ENCODE peak calls at places on chromosomes 5 and 9, in seven cellular contexts. P is endothelial cell of umbilical vein; W is Karpas-422; U is fibroblast of the aortic adventitia; M is OCI-LY7; F is CD8-positive, alpha-beta T cell; Z is right cardiac atrium. T is an unnamed sample.
A peak's percentile ranks its signal among the peaks of the same experiment; 100 is the strongest.

GRCh38 chr9:2621678-2622360 is at the start of gene VLDLR:
- DNase-seq in P (peak; percentile 24), W (peak; percentile 73), U (peak; percentile 34), M (no peak), F (no peak), Z (peak; percentile 84), T (peak; percentile 38)

GRCh38 chr5:118597448-118597847 is 390.9 kb downstream of the DTWD2 start:
- DNase-seq in P (no peak), W (peak; percentile 5), U (no peak), M (no peak), F (no peak), Z (no peak), T (no peak)

GRCh38 chr5:149323235-149324205 is 21.8 kb upstream of the GRPEL2 start:
- DNase-seq in P (peak; percentile 35), W (no peak), U (peak; percentile 62), M (no peak), F (no peak), Z (no peak), T (no peak)

GRCh38 chr5:56669534-56670483 is 145.5 kb upstream of the MAP3K1 start:
- DNase-seq in P (no peak), W (peak; percentile 98), U (no peak), M (peak; percentile 98), F (no peak), Z (peak; percentile 52), T (peak; percentile 9)

GRCh38 chr5:143001764-143002351 is 231.7 kb downstream of the ARHGAP26 start:
- DNase-seq in P (peak; percentile 54), W (no peak), U (peak; percentile 85), M (peak; percentile 17), F (no peak), Z (peak; percentile 37), T (no peak)

GRCh38 chr9:121242955-121243346 is 25.0 kb upstream of the GSN start:
- DNase-seq in P (no peak), W (no peak), U (peak; percentile 78), M (no peak), F (no peak), Z (no peak), T (no peak)

GRCh38 chr5:180472269-180472668 is 21.9 kb upstream of the CNOT6 start:
- DNase-seq in P (no peak), W (no peak), U (no peak), M (no peak), F (no peak), Z (no peak), T (no peak)

GRCh38 chr9:21160178-21160577 is 6.3 kb downstream of the IFNA21 start:
- DNase-seq in P (peak; percentile 18), W (no peak), U (no peak), M (no peak), F (peak; percentile 22), Z (no peak), T (no peak)

GRCh38 chr5:104538835-104539234 is 976.2 kb upstream of the NUDT12 start:
- DNase-seq in P (no peak), W (no peak), U (no peak), M (no peak), F (no peak), Z (no peak), T (no peak)

GRCh38 chr9:77678136-77678535 is 30.0 kb upstream of the GNA14 start:
- DNase-seq in P (no peak), W (no peak), U (no peak), M (no peak), F (no peak), Z (no peak), T (no peak)

GRCh38 chr5:159010611-159011497 is 88.9 kb downstream of the EBF1 start:
- DNase-seq in P (peak; percentile 22), W (peak; percentile 94), U (peak; percentile 51), M (peak; percentile 95), F (no peak), Z (peak; percentile 69), T (no peak)

GRCh38 chr5:152113401-152113800 is 188.8 kb upstream of the GLRA1 start:
- DNase-seq in P (no peak), W (no peak), U (no peak), M (no peak), F (peak; percentile 51), Z (no peak), T (peak; percentile 1)

GRCh38 chr9:86259557-86259956 is at the start of gene C9orf153:
- DNase-seq in P (no peak), W (no peak), U (no peak), M (no peak), F (no peak), Z (no peak), T (no peak)

GRCh38 chr9:70410368-70410767 is 4.1 kb downstream of the KLF9 start:
- DNase-seq in P (peak; percentile 53), W (no peak), U (peak; percentile 70), M (no peak), F (no peak), Z (no peak), T (no peak)

GRCh38 chr5:111984044-111984443 is 227.1 kb upstream of the NREP start:
- DNase-seq in P (no peak), W (no peak), U (peak; percentile 94), M (no peak), F (no peak), Z (no peak), T (no peak)

GRCh38 chr5:107063511-107063910 is 607.2 kb downstream of the EFNA5 start:
- DNase-seq in P (no peak), W (no peak), U (no peak), M (no peak), F (no peak), Z (no peak), T (no peak)

GRCh38 chr9:85900504-85901201 is 40.3 kb upstream of the NAA35 start:
- DNase-seq in P (peak; percentile 54), W (peak; percentile 72), U (peak; percentile 46), M (peak; percentile 5), F (peak; percentile 26), Z (no peak), T (peak; percentile 31)

GRCh38 chr5:112918679-112919078 is 3.3 kb downstream of the REEP5 start:
- DNase-seq in P (no peak), W (no peak), U (no peak), M (no peak), F (no peak), Z (no peak), T (no peak)

GRCh38 chr5:151093476-151093889 is 12.6 kb upstream of the TNIP1 start:
- DNase-seq in P (no peak), W (no peak), U (peak; percentile 97), M (no peak), F (no peak), Z (no peak), T (peak; percentile 28)
- H3K4me3 ChIP-seq in P (no peak overlapping the region), W (no peak overlapping the region), U (no peak overlapping the region), M (no peak overlapping the region), F (no peak overlapping the region), Z (no peak overlapping the region), T (no peak overlapping the region)

GRCh38 chr9:72462340-72462739 is 59.1 kb upstream of the TMC1 start:
- DNase-seq in P (peak; percentile 75), W (no peak), U (peak; percentile 89), M (no peak), F (no peak), Z (no peak), T (no peak)

GRCh38 chr9:72460342-72461312 is 60.8 kb upstream of the TMC1 start:
- DNase-seq in P (no peak), W (no peak), U (no peak), M (no peak), F (no peak), Z (no peak), T (no peak)

GRCh38 chr9:72465602-72466001 is 55.8 kb upstream of the TMC1 start:
- DNase-seq in P (peak; percentile 72), W (no peak), U (no peak), M (no peak), F (no peak), Z (no peak), T (no peak)

GRCh38 chr9:72467766-72468738 is 53.4 kb upstream of the TMC1 start:
- DNase-seq in P (no peak), W (no peak), U (peak; percentile 71), M (no peak), F (no peak), Z (no peak), T (no peak)

DNA sequence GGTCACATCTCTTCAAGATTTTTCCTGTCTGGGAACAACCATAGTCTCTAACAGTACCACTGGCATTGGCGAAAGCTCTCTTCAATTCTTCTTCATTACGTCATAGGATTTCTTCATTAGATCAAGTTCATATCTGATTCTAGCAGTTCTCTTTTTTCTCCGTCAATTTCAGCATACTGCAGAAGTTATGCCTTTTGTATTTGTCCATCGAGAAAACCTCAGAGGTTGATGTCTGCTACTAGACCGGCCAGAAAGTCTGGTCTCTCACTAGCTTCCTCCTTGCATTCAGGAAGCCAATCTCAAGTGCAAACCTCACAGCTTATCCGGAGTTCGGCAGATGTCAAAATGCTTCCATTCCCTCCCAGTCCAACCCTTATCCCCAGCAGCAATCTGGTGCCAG is 56.6 kb upstream of the TMC1 start:
- DNase-seq in P (peak; percentile 85), W (no peak), U (no peak), M (no peak), F (no peak), Z (no peak), T (no peak)
- H3K4me3 ChIP-seq in P (peak overlapping the region; percentile 38), W (no peak overlapping the region), U (no peak overlapping the region), M (no peak overlapping the region), F (no peak overlapping the region), Z (peak overlapping the region; percentile 13), T (no peak overlapping the region)

GRCh38 chr9:125176632-125177031 is 13.0 kb downstream of the PPP6C start:
- DNase-seq in P (no peak), W (no peak), U (peak; percentile 56), M (no peak), F (no peak), Z (no peak), T (no peak)
- H3K4me3 ChIP-seq in P (no peak overlapping the region), W (no peak overlapping the region), U (no peak overlapping the region), M (no peak overlapping the region), F (no peak overlapping the region), Z (no peak overlapping the region), T (no peak overlapping the region)

GRCh38 chr9:132163876-132164603 is 2.2 kb downstream of the NTNG2 start:
- DNase-seq in P (no peak), W (no peak), U (no peak), M (no peak), F (no peak), Z (peak; percentile 54), T (no peak)

GRCh38 chr9:132163457-132163875 is 1.6 kb downstream of the NTNG2 start:
- DNase-seq in P (peak; percentile 9), W (no peak), U (no peak), M (no peak), F (no peak), Z (peak; percentile 59), T (no peak)

GRCh38 chr9:132162764-132163456 is 1.1 kb downstream of the NTNG2 start:
- DNase-seq in P (no peak), W (no peak), U (no peak), M (no peak), F (no peak), Z (peak; percentile 69), T (no peak)

GRCh38 chr9:132160802-132161742 is 786 bp upstream of the NTNG2 start:
- DNase-seq in P (peak; percentile 16), W (no peak), U (peak; percentile 80), M (peak; percentile 70), F (peak; percentile 66), Z (peak; percentile 59), T (peak; percentile 88)

DNA sequence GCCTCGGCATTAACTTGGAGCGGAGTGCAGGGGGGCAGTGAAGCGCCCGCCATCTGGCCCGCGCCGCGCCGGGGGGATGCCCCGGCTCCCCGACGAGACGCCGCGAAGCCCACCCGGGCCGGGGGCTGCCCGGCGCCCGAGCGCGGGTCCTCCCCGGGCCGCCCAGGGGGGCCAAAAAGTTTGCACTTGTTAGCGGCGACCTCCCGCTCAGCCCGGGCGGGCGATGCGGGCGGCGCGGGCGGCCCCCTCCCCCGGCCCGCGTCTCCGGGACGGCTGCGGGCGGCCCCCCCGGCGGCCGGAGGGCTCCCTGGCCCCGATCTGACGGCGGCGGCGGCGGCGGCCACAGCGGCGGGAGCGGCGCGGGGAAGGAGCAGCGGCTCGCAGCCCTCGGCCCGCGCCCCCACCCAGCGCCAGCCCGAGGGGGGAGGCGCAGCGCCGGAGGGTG is at the start of gene NTNG2:
- DNase-seq in P (no peak), W (no peak), U (no peak), M (no peak), F (no peak), Z (no peak), T (no peak)
- H3K4me3 ChIP-seq in P (peak within 1 kb of the TSS; percentile 63), W (no peak within 1 kb of the TSS), U (peak within 1 kb of the TSS; percentile 73), M (peak within 1 kb of the TSS; percentile 72), F (peak within 1 kb of the TSS; percentile 71), Z (peak within 1 kb of the TSS; percentile 82), T (peak within 1 kb of the TSS; percentile 68)

T was measured in Jurkat, Clone E6-1.